ENCODE peak calls at places on chromosomes 12 and 14, in seven cellular contexts. One of them, this sample, is unnamed.

GRCh38 chr12:127381043-127381668 is 885.8 kb upstream of the TMEM132C start:
- DNase-seq in AG09319: no peak
- DNase-seq in tibial nerve: no peak
- DNase-seq in activated T-helper 1 cell treated with anti-CD3 and anti-CD28 coated beads, Interleukin-2, amount 50 U/mL, for 16 hours: peak
- DNase-seq in mammary epithelial cell: peak
- DNase-seq in omental fat pad: peak
- DNase-seq in NCI-H1105 treated with DMSO at 0.1 percent for 48 hours: peak
- DNase-seq in this sample: peak

GRCh38 chr12:124190301-124191023 is 104.4 kb upstream of the RFLNA start:
- DNase-seq in AG09319: no peak
- DNase-seq in tibial nerve: no peak
- DNase-seq in activated T-helper 1 cell treated with anti-CD3 and anti-CD28 coated beads, Interleukin-2, amount 50 U/mL, for 16 hours: no peak
- DNase-seq in mammary epithelial cell: no peak
- DNase-seq in omental fat pad: no peak
- DNase-seq in NCI-H1105 treated with DMSO at 0.1 percent for 48 hours: no peak
- DNase-seq in this sample: no peak

GRCh38 chr14:102838531-102838930 is 61.3 kb downstream of the TRAF3 start:
- DNase-seq in AG09319: no peak
- DNase-seq in tibial nerve: no peak
- DNase-seq in activated T-helper 1 cell treated with anti-CD3 and anti-CD28 coated beads, Interleukin-2, amount 50 U/mL, for 16 hours: no peak
- DNase-seq in mammary epithelial cell: no peak
- DNase-seq in omental fat pad: no peak
- DNase-seq in NCI-H1105 treated with DMSO at 0.1 percent for 48 hours: no peak
- DNase-seq in this sample: no peak

GRCh38 chr12:94832105-94832504 is 171.4 kb downstream of the NDUFA12 start:
- DNase-seq in AG09319: no peak
- DNase-seq in tibial nerve: no peak
- DNase-seq in activated T-helper 1 cell treated with anti-CD3 and anti-CD28 coated beads, Interleukin-2, amount 50 U/mL, for 16 hours: no peak
- DNase-seq in mammary epithelial cell: no peak
- DNase-seq in omental fat pad: no peak
- DNase-seq in NCI-H1105 treated with DMSO at 0.1 percent for 48 hours: no peak
- DNase-seq in this sample: no peak

GRCh38 chr14:105195533-105196227 is 14.6 kb upstream of the NUDT14 start:
- DNase-seq in AG09319: no peak
- DNase-seq in tibial nerve: no peak
- DNase-seq in activated T-helper 1 cell treated with anti-CD3 and anti-CD28 coated beads, Interleukin-2, amount 50 U/mL, for 16 hours: no peak
- DNase-seq in mammary epithelial cell: no peak
- DNase-seq in omental fat pad: no peak
- DNase-seq in NCI-H1105 treated with DMSO at 0.1 percent for 48 hours: no peak
- DNase-seq in this sample: no peak

GRCh38 chr14:95274283-95274682 is 45.4 kb downstream of the CLMN start:
- DNase-seq in AG09319: no peak
- DNase-seq in tibial nerve: no peak
- DNase-seq in activated T-helper 1 cell treated with anti-CD3 and anti-CD28 coated beads, Interleukin-2, amount 50 U/mL, for 16 hours: no peak
- DNase-seq in mammary epithelial cell: no peak
- DNase-seq in omental fat pad: no peak
- DNase-seq in NCI-H1105 treated with DMSO at 0.1 percent for 48 hours: no peak
- DNase-seq in this sample: no peak

GRCh38 chr12:100608776-100609175 is 35.3 kb downstream of the GAS2L3 start:
- DNase-seq in AG09319: no peak
- DNase-seq in tibial nerve: no peak
- DNase-seq in activated T-helper 1 cell treated with anti-CD3 and anti-CD28 coated beads, Interleukin-2, amount 50 U/mL, for 16 hours: no peak
- DNase-seq in mammary epithelial cell: no peak
- DNase-seq in omental fat pad: no peak
- DNase-seq in NCI-H1105 treated with DMSO at 0.1 percent for 48 hours: no peak
- DNase-seq in this sample: no peak

GRCh38 chr14:24051162-24051788 is 534 bp upstream of the CARMIL3 start:
- DNase-seq in AG09319: no peak
- DNase-seq in tibial nerve: no peak
- DNase-seq in activated T-helper 1 cell treated with anti-CD3 and anti-CD28 coated beads, Interleukin-2, amount 50 U/mL, for 16 hours: no peak
- DNase-seq in mammary epithelial cell: no peak
- DNase-seq in omental fat pad: no peak
- DNase-seq in NCI-H1105 treated with DMSO at 0.1 percent for 48 hours: no peak
- DNase-seq in this sample: no peak